ENCODE peak calls at places on chromosomes 5 and 9, in nine cellular contexts. One of them, this sample, is unnamed.

GRCh38 chr5:177362102-177362868 is 4.6 kb downstream of the RGS14 start:
- DNase-seq in neural crest cell: no peak
- DNase-seq in choroid plexus epithelial cell: no peak
- DNase-seq in neural progenitor cell: no peak
- DNase-seq in endothelial cell: no peak
- DNase-seq in HFF-Myc: no peak
- DNase-seq in AG09309: no peak
- DNase-seq in breast epithelium: no peak
- DNase-seq in IMR-90: no peak
- DNase-seq in this sample: no peak

GRCh38 chr5:57176350-57176857 is 2.5 kb downstream of the GPBP1 start:
- DNase-seq in AG09309: peak; percentile 31
- DNase-seq in neural crest cell: no peak
- DNase-seq in endothelial cell: no peak
- DNase-seq in breast epithelium: no peak
- DNase-seq in IMR-90: peak; percentile 80
- DNase-seq in neural progenitor cell: no peak
- DNase-seq in choroid plexus epithelial cell: peak; percentile 79
- DNase-seq in HFF-Myc: no peak
- DNase-seq in this sample: no peak

GRCh38 chr5:909086-909485 is 16.4 kb downstream of the TRIP13 start:
- DNase-seq in breast epithelium: peak; percentile 50
- DNase-seq in IMR-90: no peak
- DNase-seq in AG09309: no peak
- DNase-seq in neural crest cell: no peak
- DNase-seq in endothelial cell: no peak
- DNase-seq in neural progenitor cell: no peak
- DNase-seq in choroid plexus epithelial cell: no peak
- DNase-seq in HFF-Myc: no peak
- DNase-seq in this sample: no peak

GRCh38 chr5:8953016-8953415 is 592.9 kb downstream of the SEMA5A start:
- DNase-seq in neural progenitor cell: no peak
- DNase-seq in breast epithelium: no peak
- DNase-seq in choroid plexus epithelial cell: no peak
- DNase-seq in neural crest cell: no peak
- DNase-seq in endothelial cell: no peak
- DNase-seq in HFF-Myc: no peak
- DNase-seq in AG09309: no peak
- DNase-seq in IMR-90: no peak
- DNase-seq in this sample: no peak

GRCh38 chr5:136016945-136017530 is 11.8 kb upstream of the TGFBI start:
- DNase-seq in IMR-90: peak; percentile 74
- DNase-seq in endothelial cell: no peak
- DNase-seq in neural progenitor cell: no peak
- DNase-seq in AG09309: peak; percentile 80
- DNase-seq in choroid plexus epithelial cell: peak; percentile 57
- DNase-seq in HFF-Myc: no peak
- DNase-seq in breast epithelium: no peak
- DNase-seq in neural crest cell: no peak
- DNase-seq in this sample: peak; percentile 71

GRCh38 chr5:147223343-147223742 is 11.5 kb upstream of the STK32A start:
- DNase-seq in HFF-Myc: no peak
- DNase-seq in IMR-90: no peak
- DNase-seq in neural crest cell: no peak
- DNase-seq in neural progenitor cell: no peak
- DNase-seq in endothelial cell: no peak
- DNase-seq in breast epithelium: no peak
- DNase-seq in AG09309: no peak
- DNase-seq in choroid plexus epithelial cell: peak; percentile 10
- DNase-seq in this sample: no peak

GRCh38 chr5:134046330-134046729 is 41.6 kb upstream of the VDAC1 start:
- DNase-seq in IMR-90: no peak
- DNase-seq in neural crest cell: no peak
- DNase-seq in HFF-Myc: no peak
- DNase-seq in AG09309: no peak
- DNase-seq in neural progenitor cell: no peak
- DNase-seq in endothelial cell: no peak
- DNase-seq in choroid plexus epithelial cell: no peak
- DNase-seq in breast epithelium: no peak
- DNase-seq in this sample: no peak

GRCh38 chr5:39115644-39116346 is 41.6 kb upstream of the RICTOR start:
- DNase-seq in IMR-90: no peak
- DNase-seq in choroid plexus epithelial cell: no peak
- DNase-seq in AG09309: no peak
- DNase-seq in HFF-Myc: no peak
- DNase-seq in breast epithelium: no peak
- DNase-seq in endothelial cell: no peak
- DNase-seq in neural crest cell: no peak
- DNase-seq in neural progenitor cell: no peak
- DNase-seq in this sample: no peak

GRCh38 chr5:179605026-179605833 is 18.2 kb downstream of the HNRNPH1 start:
- DNase-seq in HFF-Myc: no peak
- DNase-seq in IMR-90: peak; percentile 51
- DNase-seq in AG09309: no peak
- DNase-seq in endothelial cell: no peak
- DNase-seq in neural progenitor cell: no peak
- DNase-seq in neural crest cell: no peak
- DNase-seq in breast epithelium: no peak
- DNase-seq in choroid plexus epithelial cell: peak; percentile 68
- DNase-seq in this sample: no peak

GRCh38 chr5:73321757-73322452 is 126.7 kb downstream of the FOXD1 start:
- DNase-seq in neural crest cell: no peak
- DNase-seq in neural progenitor cell: no peak
- DNase-seq in IMR-90: peak; percentile 97
- DNase-seq in HFF-Myc: peak; percentile 53
- DNase-seq in endothelial cell: no peak
- DNase-seq in breast epithelium: no peak
- DNase-seq in AG09309: peak; percentile 74
- DNase-seq in choroid plexus epithelial cell: peak; percentile 92
- DNase-seq in this sample: no peak

GRCh38 chr9:79583957-79584654 is 12.3 kb downstream of the TLE4 start:
- DNase-seq in neural progenitor cell: peak; percentile 62
- DNase-seq in HFF-Myc: no peak
- DNase-seq in endothelial cell: no peak
- DNase-seq in neural crest cell: no peak
- DNase-seq in AG09309: no peak
- DNase-seq in breast epithelium: no peak
- DNase-seq in IMR-90: no peak
- DNase-seq in choroid plexus epithelial cell: no peak
- DNase-seq in this sample: no peak

GRCh38 chr9:95131023-95131943 is 186.2 kb downstream of the FANCC start:
- DNase-seq in HFF-Myc: peak; percentile 50
- DNase-seq in AG09309: no peak
- DNase-seq in neural progenitor cell: peak; percentile 71
- DNase-seq in choroid plexus epithelial cell: peak; percentile 78
- DNase-seq in endothelial cell: peak; percentile 79
- DNase-seq in IMR-90: peak; percentile 60
- DNase-seq in breast epithelium: no peak
- DNase-seq in neural crest cell: peak; percentile 76
- DNase-seq in this sample: peak; percentile 61

GRCh38 chr5:103256178-103256577 is 2.4 kb upstream of the MACIR start:
- DNase-seq in neural progenitor cell: peak; percentile 24
- DNase-seq in choroid plexus epithelial cell: no peak
- DNase-seq in IMR-90: no peak
- DNase-seq in breast epithelium: no peak
- DNase-seq in HFF-Myc: no peak
- DNase-seq in endothelial cell: no peak
- DNase-seq in neural crest cell: no peak
- DNase-seq in AG09309: no peak
- DNase-seq in this sample: no peak

GRCh38 chr9:135762921-135763320 is 60.9 kb downstream of the KCNT1 start:
- DNase-seq in AG09309: no peak
- DNase-seq in neural progenitor cell: no peak
- DNase-seq in IMR-90: no peak
- DNase-seq in choroid plexus epithelial cell: no peak
- DNase-seq in HFF-Myc: no peak
- DNase-seq in endothelial cell: no peak
- DNase-seq in breast epithelium: no peak
- DNase-seq in neural crest cell: no peak
- DNase-seq in this sample: no peak

GRCh38 chr5:11062379-11062778 is 301.3 kb upstream of the DAP start:
- DNase-seq in choroid plexus epithelial cell: peak; percentile 5
- DNase-seq in endothelial cell: no peak
- DNase-seq in HFF-Myc: no peak
- DNase-seq in breast epithelium: no peak
- DNase-seq in neural progenitor cell: peak; percentile 15
- DNase-seq in AG09309: no peak
- DNase-seq in neural crest cell: no peak
- DNase-seq in IMR-90: peak; percentile 2
- DNase-seq in this sample: no peak
- TF ChIP-seq CTCF in choroid plexus epithelial cell: no peak
- TF ChIP-seq CTCF in endothelial cell: no peak
- TF ChIP-seq CTCF in HFF-Myc: no peak
- TF ChIP-seq CTCF in breast epithelium: no peak
- TF ChIP-seq CTCF in neural progenitor cell: peak; percentile 11
- TF ChIP-seq CTCF in AG09309: no peak
- TF ChIP-seq CTCF in neural crest cell: no peak
- TF ChIP-seq CTCF in IMR-90: no peak
- TF ChIP-seq CTCF in this sample: no peak

DNA sequence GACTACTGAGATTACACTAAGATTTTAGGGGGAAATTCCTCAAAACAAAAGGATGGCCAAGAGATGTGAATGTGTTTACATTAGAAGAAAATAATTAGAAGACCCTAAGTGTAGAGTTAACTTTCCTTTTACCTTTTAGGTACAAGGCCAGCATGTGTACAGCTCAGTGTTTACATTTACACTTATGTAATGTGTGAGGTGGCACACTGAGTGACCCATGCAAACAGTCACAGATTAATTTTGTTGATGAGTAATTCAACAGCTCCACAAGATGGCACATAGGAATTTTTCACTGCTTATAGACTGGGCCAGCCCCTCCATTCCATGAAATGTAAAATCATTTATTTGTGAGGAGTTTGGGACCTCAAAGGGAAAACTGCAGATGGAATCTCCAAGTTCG is 90.1 kb upstream of the SLC12A2 start:
- DNase-seq in neural progenitor cell: no peak
- DNase-seq in AG09309: no peak
- DNase-seq in HFF-Myc: no peak
- DNase-seq in IMR-90: no peak
- DNase-seq in breast epithelium: no peak
- DNase-seq in neural crest cell: no peak
- DNase-seq in endothelial cell: no peak
- DNase-seq in choroid plexus epithelial cell: no peak
- DNase-seq in this sample: no peak
- TF ChIP-seq CTCF in neural progenitor cell: no peak
- TF ChIP-seq CTCF in AG09309: no peak
- TF ChIP-seq CTCF in HFF-Myc: no peak
- TF ChIP-seq CTCF in IMR-90: no peak
- TF ChIP-seq CTCF in breast epithelium: no peak
- TF ChIP-seq CTCF in neural crest cell: no peak
- TF ChIP-seq CTCF in endothelial cell: no peak
- TF ChIP-seq CTCF in choroid plexus epithelial cell: no peak
- TF ChIP-seq CTCF in this sample: no peak

GRCh38 chr5:128537999-128538248 is at the start of gene FBN2:
- DNase-seq in neural progenitor cell: no peak
- DNase-seq in IMR-90: no peak
- DNase-seq in HFF-Myc: no peak
- DNase-seq in neural crest cell: no peak
- DNase-seq in choroid plexus epithelial cell: no peak
- DNase-seq in breast epithelium: no peak
- DNase-seq in endothelial cell: no peak
- DNase-seq in AG09309: no peak
- DNase-seq in this sample: no peak

GRCh38 chr5:128537306-128537998 is 593 bp downstream of the FBN2 start:
- DNase-seq in breast epithelium: no peak
- DNase-seq in AG09309: peak; percentile 25
- DNase-seq in neural progenitor cell: peak; percentile 73
- DNase-seq in endothelial cell: peak; percentile 59
- DNase-seq in IMR-90: peak; percentile 55
- DNase-seq in neural crest cell: peak; percentile 36
- DNase-seq in choroid plexus epithelial cell: peak; percentile 78
- DNase-seq in HFF-Myc: no peak
- DNase-seq in this sample: no peak

GRCh38 chr5:128536229-128536860 is 1.7 kb downstream of the FBN2 start:
- DNase-seq in HFF-Myc: no peak
- DNase-seq in endothelial cell: peak; percentile 23
- DNase-seq in breast epithelium: no peak
- DNase-seq in IMR-90: peak; percentile 17
- DNase-seq in neural crest cell: peak; percentile 4
- DNase-seq in neural progenitor cell: peak; percentile 76
- DNase-seq in choroid plexus epithelial cell: peak; percentile 47
- DNase-seq in AG09309: no peak
- DNase-seq in this sample: no peak

GRCh38 chr5:128538249-128539037 is 398 bp upstream of the FBN2 start:
- DNase-seq in HFF-Myc: peak; percentile 91
- DNase-seq in neural progenitor cell: peak; percentile 96
- DNase-seq in breast epithelium: no peak
- DNase-seq in neural crest cell: peak; percentile 76
- DNase-seq in AG09309: peak; percentile 61
- DNase-seq in choroid plexus epithelial cell: peak; percentile 88
- DNase-seq in IMR-90: peak; percentile 80
- DNase-seq in endothelial cell: peak; percentile 76
- DNase-seq in this sample: no peak

DNA sequence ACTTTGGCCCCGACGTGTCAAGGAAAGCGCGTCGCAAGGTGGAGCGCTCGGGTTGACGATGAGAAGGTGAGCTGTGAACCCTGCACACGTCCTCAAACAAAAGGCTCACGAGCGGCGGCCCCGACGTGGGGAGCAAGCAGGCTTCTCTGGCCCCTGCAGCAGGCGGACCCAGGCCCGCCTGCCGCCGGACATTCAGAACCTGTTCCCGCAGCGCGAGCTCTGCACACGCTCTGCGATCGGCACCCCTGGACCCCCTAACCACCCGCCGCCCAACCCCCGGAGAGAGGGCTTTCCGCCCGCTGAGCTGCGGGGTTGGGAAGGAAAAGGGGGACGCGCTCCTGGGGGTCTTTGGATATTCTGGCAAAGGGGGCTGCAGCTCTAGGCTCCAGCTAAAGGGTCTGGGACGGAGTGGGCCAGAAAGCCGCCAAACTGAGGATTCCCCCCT is 1.2 kb downstream of the FBN2 start:
- DNase-seq in endothelial cell: peak; percentile 23
- DNase-seq in IMR-90: peak; percentile 30
- DNase-seq in breast epithelium: no peak
- DNase-seq in neural progenitor cell: peak; percentile 76
- DNase-seq in HFF-Myc: no peak
- DNase-seq in AG09309: no peak
- DNase-seq in choroid plexus epithelial cell: peak; percentile 59
- DNase-seq in neural crest cell: no peak
- DNase-seq in this sample: no peak
- TF ChIP-seq CTCF in endothelial cell: no peak
- TF ChIP-seq CTCF in IMR-90: no peak
- TF ChIP-seq CTCF in breast epithelium: no peak
- TF ChIP-seq CTCF in neural progenitor cell: no peak
- TF ChIP-seq CTCF in HFF-Myc: peak; percentile 27
- TF ChIP-seq CTCF in AG09309: peak; percentile 15
- TF ChIP-seq CTCF in choroid plexus epithelial cell: peak; percentile 34
- TF ChIP-seq CTCF in neural crest cell: no peak
- TF ChIP-seq CTCF in this sample: no peak

DNA sequence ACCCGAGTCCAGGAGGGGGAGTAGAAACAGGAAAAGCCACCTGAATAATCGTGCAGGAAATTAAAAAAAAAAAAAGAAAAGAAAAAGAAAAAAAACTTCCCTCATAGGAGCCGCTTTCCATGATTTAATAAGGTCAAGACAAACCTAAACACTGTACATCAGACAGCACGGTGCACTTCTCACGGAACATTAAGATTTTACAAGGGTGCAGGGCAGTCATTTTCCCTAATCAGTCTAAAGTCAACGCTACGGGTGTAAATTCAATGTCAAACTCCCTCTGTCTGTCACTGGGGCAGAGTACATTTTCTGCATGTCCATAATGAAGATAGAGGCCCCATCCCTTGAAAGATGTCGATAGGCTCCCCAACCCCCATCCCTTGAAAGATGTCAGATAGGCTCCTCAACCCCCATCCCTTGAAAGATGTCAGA is 139.7 kb downstream of the TSSK1B start:
- DNase-seq in endothelial cell: no peak
- DNase-seq in choroid plexus epithelial cell: no peak
- DNase-seq in neural progenitor cell: no peak
- DNase-seq in breast epithelium: no peak
- DNase-seq in neural crest cell: no peak
- DNase-seq in AG09309: no peak
- DNase-seq in IMR-90: no peak
- DNase-seq in HFF-Myc: no peak
- DNase-seq in this sample: no peak
- TF ChIP-seq CTCF in endothelial cell: no peak
- TF ChIP-seq CTCF in choroid plexus epithelial cell: no peak
- TF ChIP-seq CTCF in neural progenitor cell: no peak
- TF ChIP-seq CTCF in breast epithelium: peak; percentile 15
- TF ChIP-seq CTCF in neural crest cell: peak; percentile 21
- TF ChIP-seq CTCF in AG09309: no peak
- TF ChIP-seq CTCF in IMR-90: no peak
- TF ChIP-seq CTCF in HFF-Myc: no peak
- TF ChIP-seq CTCF in this sample: no peak

This sample was measured in omental fat pad.